ENCODE peak calls at places on chromosomes 13 and 19, in six cellular contexts. One of them, this sample, is unnamed.

GRCh38 chr19:5678071-5678682 is 2.1 kb downstream of the MICOS13 start:
- DNase-seq in stomach: no peak
- DNase-seq in RWPE1: no peak
- DNase-seq in activated gamma-delta T cell treated with Interleukin-2 at 50 U/mL for 16 hours: no peak
- DNase-seq in HFFc6: no peak
- DNase-seq in OCI-LY7: no peak
- DNase-seq in this sample: no peak

GRCh38 chr19:48991823-48992570 is 1.1 kb downstream of the GYS1 start:
- DNase-seq in HFFc6: peak
- DNase-seq in RWPE1: peak
- DNase-seq in OCI-LY7: no peak
- DNase-seq in activated gamma-delta T cell treated with Interleukin-2 at 50 U/mL for 16 hours: no peak
- DNase-seq in stomach: peak
- DNase-seq in this sample: no peak

GRCh38 chr13:113655358-113656014 is 2.5 kb downstream of the ATP4B start:
- DNase-seq in RWPE1: no peak
- DNase-seq in OCI-LY7: no peak
- DNase-seq in stomach: peak
- DNase-seq in activated gamma-delta T cell treated with Interleukin-2 at 50 U/mL for 16 hours: no peak
- DNase-seq in HFFc6: no peak
- DNase-seq in this sample: no peak

GRCh38 chr19:17243854-17244617 is 1.7 kb downstream of the NR2F6 start:
- DNase-seq in HFFc6: peak
- DNase-seq in stomach: peak
- DNase-seq in activated gamma-delta T cell treated with Interleukin-2 at 50 U/mL for 16 hours: no peak
- DNase-seq in OCI-LY7: peak
- DNase-seq in RWPE1: peak
- DNase-seq in this sample: no peak

GRCh38 chr13:44565881-44566280 is 10.2 kb downstream of the TSC22D1 start:
- DNase-seq in OCI-LY7: no peak
- DNase-seq in HFFc6: peak
- DNase-seq in RWPE1: no peak
- DNase-seq in stomach: no peak
- DNase-seq in activated gamma-delta T cell treated with Interleukin-2 at 50 U/mL for 16 hours: no peak
- DNase-seq in this sample: no peak

GRCh38 chr13:29771247-29771646 is 79.2 kb downstream of the UBL3 start:
- DNase-seq in OCI-LY7: peak
- DNase-seq in activated gamma-delta T cell treated with Interleukin-2 at 50 U/mL for 16 hours: no peak
- DNase-seq in HFFc6: peak
- DNase-seq in RWPE1: no peak
- DNase-seq in stomach: no peak
- DNase-seq in this sample: no peak

GRCh38 chr19:2139385-2140192 is 11.8 kb downstream of the AP3D1 start:
- DNase-seq in HFFc6: no peak
- DNase-seq in activated gamma-delta T cell treated with Interleukin-2 at 50 U/mL for 16 hours: no peak
- DNase-seq in stomach: no peak
- DNase-seq in OCI-LY7: no peak
- DNase-seq in RWPE1: no peak
- DNase-seq in this sample: no peak

GRCh38 chr19:3693030-3693925 is 7.0 kb downstream of the PIP5K1C start:
- DNase-seq in RWPE1: no peak
- DNase-seq in activated gamma-delta T cell treated with Interleukin-2 at 50 U/mL for 16 hours: no peak
- DNase-seq in stomach: no peak
- DNase-seq in HFFc6: no peak
- DNase-seq in OCI-LY7: no peak
- DNase-seq in this sample: no peak

GRCh38 chr13:41028051-41028450 is 8.9 kb upstream of the ELF1 start:
- DNase-seq in activated gamma-delta T cell treated with Interleukin-2 at 50 U/mL for 16 hours: no peak
- DNase-seq in RWPE1: no peak
- DNase-seq in OCI-LY7: no peak
- DNase-seq in HFFc6: peak
- DNase-seq in stomach: no peak
- DNase-seq in this sample: no peak

GRCh38 chr13:60417734-60418133 is 20.7 kb downstream of the TDRD3 start:
- DNase-seq in OCI-LY7: no peak
- DNase-seq in activated gamma-delta T cell treated with Interleukin-2 at 50 U/mL for 16 hours: no peak
- DNase-seq in stomach: no peak
- DNase-seq in RWPE1: no peak
- DNase-seq in HFFc6: no peak
- DNase-seq in this sample: no peak

GRCh38 chr13:44317752-44318550 is 55.7 kb upstream of the SERP2 start:
- DNase-seq in OCI-LY7: no peak
- DNase-seq in stomach: no peak
- DNase-seq in RWPE1: no peak
- DNase-seq in activated gamma-delta T cell treated with Interleukin-2 at 50 U/mL for 16 hours: no peak
- DNase-seq in HFFc6: no peak
- DNase-seq in this sample: no peak

GRCh38 chr19:35011091-35011689 is 11.1 kb downstream of the GRAMD1A start:
- DNase-seq in HFFc6: no peak
- DNase-seq in stomach: no peak
- DNase-seq in activated gamma-delta T cell treated with Interleukin-2 at 50 U/mL for 16 hours: peak
- DNase-seq in RWPE1: no peak
- DNase-seq in OCI-LY7: no peak
- DNase-seq in this sample: no peak

GRCh38 chr13:41917641-41918040 is 43.3 kb downstream of the VWA8 start:
- DNase-seq in RWPE1: no peak
- DNase-seq in activated gamma-delta T cell treated with Interleukin-2 at 50 U/mL for 16 hours: no peak
- DNase-seq in HFFc6: peak
- DNase-seq in OCI-LY7: peak
- DNase-seq in stomach: no peak
- DNase-seq in this sample: no peak

GRCh38 chr13:105527127-105527526 is 1008.3 kb downstream of the EFNB2 start:
- DNase-seq in RWPE1: no peak
- DNase-seq in activated gamma-delta T cell treated with Interleukin-2 at 50 U/mL for 16 hours: no peak
- DNase-seq in HFFc6: no peak
- DNase-seq in stomach: no peak
- DNase-seq in OCI-LY7: no peak
- DNase-seq in this sample: no peak

GRCh38 chr19:45863840-45864628 is at the start of gene FOXA3:
- DNase-seq in stomach: peak
- DNase-seq in activated gamma-delta T cell treated with Interleukin-2 at 50 U/mL for 16 hours: peak
- DNase-seq in RWPE1: no peak
- DNase-seq in OCI-LY7: peak
- DNase-seq in HFFc6: no peak
- DNase-seq in this sample: peak

GRCh38 chr13:98994896-98995295 is 17.0 kb upstream of the DOCK9 start:
- DNase-seq in OCI-LY7: peak
- DNase-seq in activated gamma-delta T cell treated with Interleukin-2 at 50 U/mL for 16 hours: no peak
- DNase-seq in HFFc6: no peak
- DNase-seq in stomach: no peak
- DNase-seq in RWPE1: no peak
- DNase-seq in this sample: peak

GRCh38 chr13:99811067-99811715 is 160.4 kb downstream of the ZIC5 start:
- DNase-seq in RWPE1: no peak
- DNase-seq in stomach: no peak
- DNase-seq in activated gamma-delta T cell treated with Interleukin-2 at 50 U/mL for 16 hours: no peak
- DNase-seq in HFFc6: no peak
- DNase-seq in OCI-LY7: no peak
- DNase-seq in this sample: no peak